ENCODE peak calls at places on chromosomes 2 and 18, in seven cellular contexts. A, L, V, J, S, H and X are unnamed samples.

GRCh38 chr2:232981356-232981755 is 31.7 kb downstream of the NGEF start:
- DNase-seq in A (peak; percentile 65), L (peak; percentile 30), V (no peak), J (no peak), S (no peak), H (peak; percentile 35), X (no peak)

GRCh38 chr2:208320686-208321085 is 54.6 kb downstream of the PIKFYVE start:
- DNase-seq in A (no peak), L (no peak), V (no peak), J (no peak), S (peak; percentile 17), H (peak; percentile 13), X (no peak)

GRCh38 chr18:79921984-79922965 is 29.2 kb downstream of the SLC66A2 start:
- DNase-seq in A (peak; percentile 11), L (no peak), V (no peak), J (no peak), S (no peak), H (peak; percentile 3), X (no peak)

GRCh38 chr2:104766683-104767082 is 87.2 kb upstream of the POU3F3 start:
- DNase-seq in A (no peak), L (peak; percentile 88), V (peak; percentile 43), J (peak; percentile 66), S (no peak), H (no peak), X (no peak)

GRCh38 chr2:174376967-174377366 is 18.6 kb upstream of the SCRN3 start:
- DNase-seq in A (no peak), L (no peak), V (no peak), J (no peak), S (peak; percentile 19), H (no peak), X (no peak)

GRCh38 chr2:230694241-230694640 is 18.4 kb upstream of the CAB39 start:
- DNase-seq in A (peak; percentile 29), L (peak; percentile 98), V (no peak), J (no peak), S (no peak), H (no peak), X (no peak)

GRCh38 chr2:56204556-56204955 is 20.8 kb downstream of the CCDC85A start:
- DNase-seq in A (no peak), L (no peak), V (no peak), J (no peak), S (no peak), H (no peak), X (no peak)

GRCh38 chr2:127188797-127189196 is 31.3 kb downstream of the CYP27C1 start:
- DNase-seq in A (no peak), L (no peak), V (no peak), J (no peak), S (no peak), H (no peak), X (no peak)

GRCh38 chr18:78768655-78769501 is 210.7 kb upstream of the SALL3 start:
- DNase-seq in A (peak; percentile 50), L (no peak), V (no peak), J (no peak), S (no peak), H (peak; percentile 28), X (no peak)

GRCh38 chr18:8130089-8130488 is 479.1 kb upstream of the RAB12 start:
- DNase-seq in A (no peak), L (no peak), V (no peak), J (no peak), S (no peak), H (no peak), X (no peak)

GRCh38 chr2:224221455-224221913 is 180.4 kb downstream of the FAM124B start:
- DNase-seq in A (no peak), L (peak; percentile 98), V (peak; percentile 97), J (peak; percentile 52), S (peak; percentile 84), H (no peak), X (no peak)

GRCh38 chr2:17754773-17755425 is 961 bp downstream of the GEN1 start:
- DNase-seq in A (no peak), L (peak; percentile 18), V (peak; percentile 19), J (no peak), S (peak; percentile 41), H (no peak), X (no peak)

GRCh38 chr2:75598572-75599155 is 37.9 kb upstream of the EVA1A start:
- DNase-seq in A (no peak), L (no peak), V (no peak), J (no peak), S (no peak), H (no peak), X (no peak)

GRCh38 chr2:17822452-17823117 is 6.3 kb downstream of the MSGN1 start:
- DNase-seq in A (no peak), L (no peak), V (no peak), J (no peak), S (peak; percentile 13), H (no peak), X (no peak)

GRCh38 chr2:43300781-43301586 is 74.6 kb upstream of the ZFP36L2 start:
- DNase-seq in A (peak; percentile 76), L (peak; percentile 90), V (no peak), J (no peak), S (no peak), H (peak; percentile 81), X (no peak)

GRCh38 chr18:46574000-46574739 is 82.8 kb downstream of the LOXHD1 start:
- DNase-seq in A (no peak), L (no peak), V (no peak), J (no peak), S (no peak), H (no peak), X (no peak)

GRCh38 chr2:16738361-16739225 is 73.0 kb upstream of the CYRIA start:
- DNase-seq in A (no peak), L (no peak), V (no peak), J (no peak), S (no peak), H (no peak), X (no peak)

GRCh38 chr2:43212931-43213330 is 13.5 kb downstream of the ZFP36L2 start:
- DNase-seq in A (peak; percentile 56), L (no peak), V (no peak), J (no peak), S (no peak), H (peak; percentile 28), X (peak; percentile 74)

GRCh38 chr2:133138693-133139092 is 429.6 kb downstream of the NCKAP5 start:
- DNase-seq in A (no peak), L (peak; percentile 93), V (peak; percentile 3), J (peak; percentile 39), S (no peak), H (no peak), X (no peak)

GRCh38 chr2:118845005-118845842 is 2.2 kb downstream of the EN1 start:
- DNase-seq in A (no peak), L (no peak), V (peak; percentile 45), J (peak; percentile 42), S (no peak), H (no peak), X (no peak)

DNA sequence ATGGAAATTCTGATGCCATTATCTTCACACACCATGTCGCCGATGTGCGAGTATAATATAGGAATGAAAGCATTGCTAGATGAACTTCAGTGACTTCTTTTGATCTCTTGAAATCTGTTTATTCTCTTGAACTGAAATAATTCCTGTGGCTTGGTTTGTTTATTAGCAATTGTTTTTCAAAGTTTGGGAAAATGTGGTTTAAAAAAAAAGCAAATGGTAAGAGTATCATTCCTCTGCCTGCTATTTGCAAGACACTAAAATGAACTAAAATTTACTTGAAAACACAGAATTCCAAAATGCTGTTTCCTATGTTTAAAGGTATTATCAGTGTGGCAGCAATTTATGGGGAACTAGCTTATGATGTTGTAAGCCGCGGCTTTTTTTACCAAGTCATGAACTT is 96.4 kb downstream of the COLEC12 start:
- DNase-seq in A (no peak), L (no peak), V (no peak), J (no peak), S (no peak), H (no peak), X (no peak)
- H3K4me1 ChIP-seq in A (peaks cover 10% of the 10 kb centered on the region), L (no peaks in the 10 kb centered on the region), V (no peaks in the 10 kb centered on the region), J (no peaks in the 10 kb centered on the region), S (no peaks in the 10 kb centered on the region), H (no peaks in the 10 kb centered on the region), X (peaks cover 5% of the 10 kb centered on the region)

GRCh38 chr2:62661263-62661635 is 44.3 kb upstream of the EHBP1 start:
- DNase-seq in A (no peak), L (no peak), V (no peak), J (no peak), S (no peak), H (no peak), X (no peak)

GRCh38 chr2:62654423-62654791 is 51.1 kb upstream of the EHBP1 start:
- DNase-seq in A (no peak), L (peak; percentile 81), V (no peak), J (no peak), S (no peak), H (no peak), X (no peak)

GRCh38 chr2:62660087-62660486 is 45.4 kb upstream of the EHBP1 start:
- DNase-seq in A (no peak), L (no peak), V (no peak), J (no peak), S (no peak), H (no peak), X (no peak)

GRCh38 chr2:62660582-62661262 is 44.8 kb upstream of the EHBP1 start:
- DNase-seq in A (no peak), L (peak; percentile 88), V (no peak), J (no peak), S (peak; percentile 86), H (no peak), X (no peak)

GRCh38 chr2:62657752-62658151 is 47.8 kb upstream of the EHBP1 start:
- DNase-seq in A (no peak), L (no peak), V (no peak), J (no peak), S (no peak), H (no peak), X (no peak)
- H3K4me1 ChIP-seq in A (peaks cover 20% of the 10 kb centered on the region), L (peaks cover 25% of the 10 kb centered on the region), V (peaks cover 3% of the 10 kb centered on the region), J (peaks cover 3% of the 10 kb centered on the region), S (peaks cover 6% of the 10 kb centered on the region), H (peaks cover 3% of the 10 kb centered on the region), X (peaks cover 22% of the 10 kb centered on the region)

DNA sequence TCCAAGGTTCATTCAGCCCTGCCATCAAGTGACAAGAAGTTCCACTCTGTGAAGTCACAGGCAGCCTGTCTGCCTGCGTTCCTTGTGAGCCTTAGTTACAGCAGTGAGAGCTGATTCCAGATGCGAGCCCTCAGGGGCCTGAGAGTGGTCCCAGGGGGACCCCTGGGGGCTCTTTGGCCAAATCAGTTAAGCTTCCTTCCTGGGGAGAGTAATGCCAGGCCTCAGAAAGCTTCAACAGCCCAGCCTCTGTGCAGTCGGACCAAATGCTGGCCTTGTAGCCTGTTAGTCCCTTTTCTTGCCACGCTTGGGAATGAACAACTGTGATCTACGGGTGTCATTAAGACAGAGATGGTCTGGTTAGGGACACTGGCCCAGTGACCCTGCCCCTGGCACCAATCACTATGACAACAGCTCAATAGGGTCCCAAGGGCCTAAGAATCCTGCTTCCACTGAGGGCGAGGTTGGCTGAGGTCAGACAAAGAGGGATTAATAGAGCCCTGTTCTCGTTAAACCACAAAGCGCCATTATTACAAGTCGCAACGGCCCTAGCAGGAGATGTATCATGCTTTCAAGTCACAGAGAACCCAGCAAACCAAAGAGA is 50.9 kb downstream of the HS1BP3 start:
- DNase-seq in A (peak; percentile 24), L (no peak), V (no peak), J (no peak), S (no peak), H (peak; percentile 4), X (peak; percentile 27)
- H3K4me1 ChIP-seq in A (peaks cover 64% of the 10 kb centered on the region), L (peaks cover 4% of the 10 kb centered on the region), V (peaks cover 3% of the 10 kb centered on the region), J (no peaks in the 10 kb centered on the region), S (peaks cover 28% of the 10 kb centered on the region), H (peaks cover 34% of the 10 kb centered on the region), X (peaks cover 58% of the 10 kb centered on the region)

DNA sequence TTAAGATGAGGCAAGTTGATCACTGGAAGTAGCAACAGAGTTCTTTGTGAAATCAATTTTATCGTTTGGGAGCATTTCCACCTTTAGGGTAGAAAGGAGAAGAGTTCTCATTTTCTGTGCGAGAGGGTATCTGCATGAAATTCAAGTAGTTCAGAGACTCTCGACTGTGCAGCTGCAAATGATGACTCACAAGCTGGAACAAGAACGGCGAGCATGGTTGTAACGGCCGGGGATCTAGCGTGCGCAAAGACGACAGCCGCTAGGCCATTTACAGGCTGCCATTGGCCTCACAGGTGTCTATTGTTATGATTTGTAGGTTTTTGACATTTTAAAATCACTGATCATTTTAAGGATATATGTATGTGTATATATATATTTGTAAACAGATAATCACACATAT is 5.2 kb downstream of the KLHL29 start:
- DNase-seq in A (no peak), L (no peak), V (no peak), J (no peak), S (peak; percentile 69), H (no peak), X (no peak)
- H3K4me1 ChIP-seq in A (peaks cover 44% of the 10 kb centered on the region), L (peaks cover 6% of the 10 kb centered on the region), V (peaks cover 2% of the 10 kb centered on the region), J (no peaks in the 10 kb centered on the region), S (peaks cover 8% of the 10 kb centered on the region), H (peaks cover 20% of the 10 kb centered on the region), X (peaks cover 9% of the 10 kb centered on the region)